ENCODE peak calls at places on chromosomes 4 and X, in ten cellular contexts. One of them, this sample, is unnamed.

GRCh38 chrX:21168401-21169160 is 205.6 kb upstream of the CNKSR2 start:
- DNase-seq in uterus: no peak
- DNase-seq in sigmoid colon: no peak
- DNase-seq in testis: no peak
- DNase-seq in breast epithelium: no peak
- DNase-seq in tibial nerve: no peak
- DNase-seq in A549: no peak
- DNase-seq in transverse colon: no peak
- DNase-seq in ovary: no peak
- DNase-seq in HCT116: no peak
- DNase-seq in this sample: no peak

GRCh38 chr4:17064959-17065358 is 166.5 kb upstream of the LDB2 start:
- DNase-seq in uterus: no peak
- DNase-seq in sigmoid colon: no peak
- DNase-seq in testis: no peak
- DNase-seq in breast epithelium: no peak
- DNase-seq in tibial nerve: no peak
- DNase-seq in A549: no peak
- DNase-seq in transverse colon: no peak
- DNase-seq in ovary: no peak
- DNase-seq in HCT116: no peak
- DNase-seq in this sample: no peak

GRCh38 chrX:130170752-130171445 is 863 bp upstream of the RAB33A start:
- DNase-seq in uterus: peak
- DNase-seq in sigmoid colon: no peak
- DNase-seq in testis: peak
- DNase-seq in breast epithelium: no peak
- DNase-seq in tibial nerve: no peak
- DNase-seq in A549: peak
- DNase-seq in transverse colon: peak
- DNase-seq in ovary: no peak
- DNase-seq in HCT116: no peak
- DNase-seq in this sample: no peak

GRCh38 chr4:116202524-116202923 is 882.9 kb downstream of the TRAM1L1 start:
- DNase-seq in uterus: no peak
- DNase-seq in sigmoid colon: no peak
- DNase-seq in testis: no peak
- DNase-seq in breast epithelium: no peak
- DNase-seq in tibial nerve: no peak
- DNase-seq in A549: no peak
- DNase-seq in transverse colon: no peak
- DNase-seq in ovary: no peak
- DNase-seq in HCT116: no peak
- DNase-seq in this sample: no peak

GRCh38 chr4:13701937-13702446 is 74.5 kb upstream of the BOD1L1 start:
- DNase-seq in uterus: no peak
- DNase-seq in sigmoid colon: no peak
- DNase-seq in testis: no peak
- DNase-seq in breast epithelium: no peak
- DNase-seq in tibial nerve: no peak
- DNase-seq in A549: peak
- DNase-seq in transverse colon: no peak
- DNase-seq in ovary: no peak
- DNase-seq in HCT116: peak
- DNase-seq in this sample: no peak

GRCh38 chr4:108433832-108434231 is 186.5 kb upstream of the RPL34 start:
- DNase-seq in uterus: no peak
- DNase-seq in sigmoid colon: no peak
- DNase-seq in testis: no peak
- DNase-seq in breast epithelium: no peak
- DNase-seq in tibial nerve: no peak
- DNase-seq in A549: no peak
- DNase-seq in transverse colon: no peak
- DNase-seq in ovary: no peak
- DNase-seq in HCT116: no peak
- DNase-seq in this sample: no peak

GRCh38 chr4:81404294-81404693 is 67.4 kb downstream of the RASGEF1B start:
- DNase-seq in uterus: no peak
- DNase-seq in sigmoid colon: no peak
- DNase-seq in testis: no peak
- DNase-seq in breast epithelium: no peak
- DNase-seq in tibial nerve: no peak
- DNase-seq in A549: no peak
- DNase-seq in transverse colon: no peak
- DNase-seq in ovary: no peak
- DNase-seq in HCT116: no peak
- DNase-seq in this sample: no peak

GRCh38 chr4:53997901-53998300 is 66.5 kb downstream of the CHIC2 start:
- DNase-seq in uterus: no peak
- DNase-seq in sigmoid colon: no peak
- DNase-seq in testis: no peak
- DNase-seq in breast epithelium: no peak
- DNase-seq in tibial nerve: no peak
- DNase-seq in A549: no peak
- DNase-seq in transverse colon: no peak
- DNase-seq in ovary: no peak
- DNase-seq in HCT116: no peak
- DNase-seq in this sample: no peak

GRCh38 chrX:43693602-43694406 is 37.7 kb downstream of the MAOA start:
- DNase-seq in uterus: no peak
- DNase-seq in sigmoid colon: no peak
- DNase-seq in testis: no peak
- DNase-seq in breast epithelium: no peak
- DNase-seq in tibial nerve: no peak
- DNase-seq in A549: no peak
- DNase-seq in transverse colon: no peak
- DNase-seq in ovary: peak
- DNase-seq in HCT116: no peak
- DNase-seq in this sample: peak

GRCh38 chr4:176357359-176358082 is 37.8 kb downstream of the SPCS3 start:
- DNase-seq in uterus: no peak
- DNase-seq in sigmoid colon: no peak
- DNase-seq in testis: no peak
- DNase-seq in breast epithelium: no peak
- DNase-seq in tibial nerve: no peak
- DNase-seq in A549: no peak
- DNase-seq in transverse colon: no peak
- DNase-seq in ovary: no peak
- DNase-seq in HCT116: no peak
- DNase-seq in this sample: no peak

GRCh38 chrX:150032742-150033141 is 94.5 kb upstream of the EOLA2 start:
- DNase-seq in uterus: no peak
- DNase-seq in sigmoid colon: no peak
- DNase-seq in testis: no peak
- DNase-seq in breast epithelium: no peak
- DNase-seq in tibial nerve: no peak
- DNase-seq in A549: no peak
- DNase-seq in transverse colon: no peak
- DNase-seq in ovary: no peak
- DNase-seq in HCT116: no peak
- DNase-seq in this sample: no peak

GRCh38 chr4:23878912-23879732 is 10.7 kb downstream of the PPARGC1A start:
- DNase-seq in uterus: no peak
- DNase-seq in sigmoid colon: no peak
- DNase-seq in testis: no peak
- DNase-seq in breast epithelium: no peak
- DNase-seq in tibial nerve: no peak
- DNase-seq in A549: no peak
- DNase-seq in transverse colon: no peak
- DNase-seq in ovary: no peak
- DNase-seq in HCT116: no peak
- DNase-seq in this sample: no peak

DNA sequence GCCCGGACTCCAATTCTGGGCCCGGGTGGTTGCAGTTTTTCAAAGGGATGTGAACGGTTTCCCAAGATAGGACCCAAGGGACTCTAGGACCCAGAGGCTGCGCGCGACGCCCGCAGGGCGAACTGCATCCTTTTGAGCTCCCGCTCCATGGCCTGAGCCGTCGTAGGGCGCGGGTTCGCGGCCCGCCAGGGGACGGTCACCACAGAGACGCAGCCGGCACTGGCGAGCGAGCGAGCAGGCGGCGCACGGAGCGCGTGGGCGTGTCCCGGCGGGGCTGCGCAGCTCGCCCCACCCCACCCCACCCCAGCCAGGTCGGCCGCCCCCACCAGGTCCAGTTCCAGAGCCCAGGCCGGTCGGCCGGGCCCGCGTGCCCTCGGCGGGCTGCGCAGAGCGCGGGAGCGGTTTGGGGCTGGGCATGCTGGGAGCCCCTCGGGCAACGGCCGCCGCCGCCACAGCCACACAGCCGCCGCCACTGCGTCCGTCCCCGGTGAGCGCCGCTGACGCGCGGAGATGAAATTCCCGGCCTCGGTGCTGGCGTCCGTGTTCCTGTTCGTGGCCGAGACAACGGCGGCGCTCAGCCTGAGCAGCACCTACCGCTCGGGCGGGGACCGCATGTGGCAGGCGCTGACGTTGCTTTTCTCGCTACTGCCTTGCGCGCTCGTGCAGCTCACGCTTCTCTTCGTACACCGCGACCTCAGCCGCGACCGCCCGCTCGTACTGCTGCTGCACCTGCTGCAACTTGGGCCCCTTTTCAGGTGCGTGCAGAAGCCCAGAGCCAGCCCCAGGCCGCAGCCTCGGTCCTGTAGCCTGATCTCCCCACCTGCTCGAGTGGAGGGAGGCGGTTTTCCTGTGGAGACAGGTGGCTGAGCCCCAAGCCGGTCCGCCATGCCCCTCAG is at the start of gene XK:
- DNase-seq in uterus: peak
- DNase-seq in sigmoid colon: peak
- DNase-seq in testis: peak
- DNase-seq in breast epithelium: peak
- DNase-seq in tibial nerve: no peak
- DNase-seq in A549: peak
- DNase-seq in transverse colon: peak
- DNase-seq in ovary: peak
- DNase-seq in HCT116: peak
- DNase-seq in this sample: peak
- TF ChIP-seq POLR2A in uterus: no peak
- TF ChIP-seq POLR2A in sigmoid colon: no peak
- TF ChIP-seq POLR2A in testis: no peak
- TF ChIP-seq POLR2A in breast epithelium: no peak
- TF ChIP-seq POLR2A in tibial nerve: no peak
- TF ChIP-seq POLR2A in A549: peak
- TF ChIP-seq POLR2A in transverse colon: peak
- TF ChIP-seq POLR2A in ovary: no peak
- TF ChIP-seq POLR2A in HCT116: peak
- TF ChIP-seq POLR2A in this sample: peak

DNA sequence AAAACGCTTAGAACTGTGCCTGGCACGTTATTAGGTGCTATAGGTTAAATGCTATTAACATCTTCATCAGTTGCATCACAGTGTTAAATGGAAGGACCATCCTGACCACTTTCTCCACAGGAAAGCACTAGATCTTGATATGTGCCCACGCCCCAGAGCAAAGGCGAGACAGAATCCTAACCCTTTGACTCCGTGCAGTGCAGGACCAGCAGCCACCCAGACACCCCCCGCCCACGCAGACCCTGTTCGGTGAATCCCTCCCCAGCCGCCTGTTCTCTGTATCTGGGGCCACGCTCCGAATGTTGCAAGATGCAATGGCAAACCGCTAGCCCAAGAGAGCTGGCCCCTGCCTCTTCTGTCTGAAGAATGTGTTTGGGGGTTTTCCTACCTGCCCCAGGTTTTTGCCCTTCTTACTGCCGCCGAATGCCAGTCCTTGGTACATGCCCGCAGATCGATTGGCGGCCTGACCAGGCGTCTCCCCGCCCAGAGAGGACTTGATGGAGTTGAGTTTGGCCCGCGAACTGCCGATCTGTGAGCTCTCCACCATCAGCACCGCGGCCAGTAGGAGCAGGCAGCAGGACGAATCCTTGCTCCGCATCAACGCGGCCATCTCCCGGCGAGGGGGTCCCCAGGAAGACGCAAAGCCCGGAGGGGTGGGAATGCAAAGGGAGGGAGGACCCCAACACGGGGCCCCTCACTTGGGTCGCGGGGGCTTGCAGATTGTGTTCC is 967 bp downstream of the DKK2 start:
- DNase-seq in uterus: peak
- DNase-seq in sigmoid colon: peak
- DNase-seq in testis: no peak
- DNase-seq in breast epithelium: no peak
- DNase-seq in tibial nerve: no peak
- DNase-seq in A549: no peak
- DNase-seq in transverse colon: peak
- DNase-seq in ovary: no peak
- DNase-seq in HCT116: no peak
- DNase-seq in this sample: peak
- H3K4me3 ChIP-seq in uterus: peak
- H3K4me3 ChIP-seq in sigmoid colon: peak
- H3K4me3 ChIP-seq in testis: peak
- H3K4me3 ChIP-seq in breast epithelium: peak
- H3K4me3 ChIP-seq in tibial nerve: peak
- H3K4me3 ChIP-seq in A549: peak
- H3K4me3 ChIP-seq in transverse colon: peak
- H3K4me3 ChIP-seq in ovary: peak
- H3K4me3 ChIP-seq in HCT116: no peak
- H3K4me3 ChIP-seq in this sample: no peak

DNA sequence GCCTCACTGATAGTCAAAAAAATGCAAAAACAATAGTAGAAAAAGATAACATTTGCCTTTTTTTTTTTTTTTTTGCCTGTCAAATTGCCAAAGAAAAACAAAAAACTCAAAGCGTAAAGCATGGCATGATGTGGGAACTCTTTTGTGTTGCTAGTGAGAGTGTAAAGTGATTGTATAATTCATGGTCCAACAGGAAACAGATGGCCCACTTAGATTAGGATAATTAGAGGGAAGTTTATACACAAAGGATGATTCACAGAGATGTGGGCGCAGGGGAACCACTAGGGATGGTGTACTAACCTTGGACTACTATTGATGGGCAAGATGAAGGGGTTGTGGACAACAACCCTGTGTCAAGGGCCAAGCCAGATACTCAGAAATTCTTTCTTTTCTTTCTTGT is 16.4 kb downstream of the MCUB start:
- DNase-seq in uterus: no peak
- DNase-seq in sigmoid colon: no peak
- DNase-seq in testis: no peak
- DNase-seq in breast epithelium: no peak
- DNase-seq in tibial nerve: no peak
- DNase-seq in A549: no peak
- DNase-seq in transverse colon: no peak
- DNase-seq in ovary: no peak
- DNase-seq in HCT116: no peak
- DNase-seq in this sample: no peak
- TF ChIP-seq POLR2A in uterus: no peak
- TF ChIP-seq POLR2A in sigmoid colon: no peak
- TF ChIP-seq POLR2A in testis: no peak
- TF ChIP-seq POLR2A in breast epithelium: no peak
- TF ChIP-seq POLR2A in tibial nerve: no peak
- TF ChIP-seq POLR2A in A549: no peak
- TF ChIP-seq POLR2A in transverse colon: no peak
- TF ChIP-seq POLR2A in ovary: no peak
- TF ChIP-seq POLR2A in HCT116: no peak
- TF ChIP-seq POLR2A in this sample: no peak

DNA sequence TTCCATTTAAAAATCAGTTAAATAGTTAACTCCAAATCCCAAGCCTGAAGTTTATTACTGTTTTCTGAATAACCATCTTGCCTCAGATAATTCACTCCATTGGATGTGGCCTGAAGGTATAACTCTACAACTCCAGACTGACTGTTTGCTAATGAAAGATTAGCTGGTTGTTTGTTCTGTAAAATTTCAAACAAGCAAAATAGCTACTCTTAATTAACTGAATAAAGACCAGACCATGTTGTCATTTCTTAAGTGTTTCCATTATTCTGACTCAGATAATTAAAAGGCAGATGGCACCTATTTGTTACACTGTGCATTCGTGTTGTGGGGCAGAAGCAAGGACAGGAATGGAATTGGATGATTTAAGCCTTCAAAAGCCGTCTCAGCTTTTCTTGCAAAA is 78.5 kb upstream of the DDIT4L start:
- DNase-seq in uterus: no peak
- DNase-seq in sigmoid colon: no peak
- DNase-seq in testis: no peak
- DNase-seq in breast epithelium: no peak
- DNase-seq in tibial nerve: no peak
- DNase-seq in A549: no peak
- DNase-seq in transverse colon: no peak
- DNase-seq in ovary: no peak
- DNase-seq in HCT116: no peak
- DNase-seq in this sample: no peak
- H3K4me3 ChIP-seq in uterus: no peak
- H3K4me3 ChIP-seq in sigmoid colon: no peak
- H3K4me3 ChIP-seq in testis: no peak
- H3K4me3 ChIP-seq in breast epithelium: no peak
- H3K4me3 ChIP-seq in tibial nerve: no peak
- H3K4me3 ChIP-seq in A549: no peak
- H3K4me3 ChIP-seq in transverse colon: no peak
- H3K4me3 ChIP-seq in ovary: no peak
- H3K4me3 ChIP-seq in HCT116: no peak
- H3K4me3 ChIP-seq in this sample: no peak

This sample was measured in thyroid gland.